ENCODE peak calls at places on chromosomes 5 and 9, in ten cellular contexts. F, P, H, U, M, I, O, R, Z and B are unnamed samples.

GRCh38 chr5:54556136-54556535 is 38.6 kb downstream of the SNX18 start:
- DNase-seq in F (no peak), P (no peak), H (no peak), U (no peak), M (no peak), I (no peak), O (no peak), R (no peak), Z (no peak), B (peak)

GRCh38 chr5:25544652-25545249 is 900.0 kb upstream of the CDH10 start:
- DNase-seq in F (peak), P (peak), H (peak), U (peak), M (peak), I (peak), O (peak), R (no peak), Z (peak), B (no peak)

GRCh38 chr9:73149371-73150067 is 2.1 kb upstream of the ANXA1 start:
- DNase-seq in F (no peak), P (no peak), H (no peak), U (no peak), M (no peak), I (peak), O (no peak), R (no peak), Z (peak), B (peak)

GRCh38 chr9:108536836-108537601 is 318.8 kb downstream of the ACTL7B start:
- DNase-seq in F (no peak), P (no peak), H (no peak), U (no peak), M (no peak), I (no peak), O (no peak), R (no peak), Z (no peak), B (peak)

GRCh38 chr5:132876020-132876759 is 2.7 kb downstream of the LEAP2 start:
- DNase-seq in F (no peak), P (no peak), H (no peak), U (no peak), M (no peak), I (no peak), O (no peak), R (no peak), Z (no peak), B (peak)

GRCh38 chr5:111129938-111130337 is 37.8 kb downstream of the WDR36 start:
- DNase-seq in F (no peak), P (no peak), H (no peak), U (no peak), M (no peak), I (no peak), O (no peak), R (no peak), Z (no peak), B (peak)

GRCh38 chr5:122629278-122629677 is 145.6 kb upstream of the SNX2 start:
- DNase-seq in F (no peak), P (no peak), H (no peak), U (no peak), M (no peak), I (no peak), O (no peak), R (no peak), Z (no peak), B (no peak)

GRCh38 chr9:130597228-130597627 is 17.9 kb downstream of the FUBP3 start:
- DNase-seq in F (no peak), P (no peak), H (no peak), U (no peak), M (no peak), I (no peak), O (no peak), R (no peak), Z (no peak), B (no peak)

GRCh38 chr5:52985306-52985705 is 3.8 kb upstream of the ITGA2 start:
- DNase-seq in F (no peak), P (no peak), H (no peak), U (no peak), M (no peak), I (no peak), O (no peak), R (no peak), Z (no peak), B (peak)

GRCh38 chr9:79759460-79759859 is 187.7 kb downstream of the TLE4 start:
- DNase-seq in F (no peak), P (no peak), H (no peak), U (no peak), M (no peak), I (no peak), O (no peak), R (no peak), Z (no peak), B (peak)

GRCh38 chr5:68266457-68266856 is 50.9 kb downstream of the PIK3R1 start:
- DNase-seq in F (no peak), P (no peak), H (no peak), U (no peak), M (no peak), I (no peak), O (no peak), R (no peak), Z (no peak), B (no peak)

GRCh38 chr9:137943655-137944054 is 66.1 kb downstream of the CACNA1B start:
- DNase-seq in F (no peak), P (no peak), H (no peak), U (no peak), M (no peak), I (no peak), O (no peak), R (no peak), Z (no peak), B (no peak)

GRCh38 chr5:2587189-2588031 is 164.1 kb downstream of the IRX2 start:
- DNase-seq in F (no peak), P (no peak), H (no peak), U (no peak), M (no peak), I (no peak), O (no peak), R (no peak), Z (no peak), B (no peak)

GRCh38 chr9:34571180-34571800 is 18.2 kb downstream of the CNTFR start:
- DNase-seq in F (no peak), P (no peak), H (no peak), U (no peak), M (no peak), I (no peak), O (no peak), R (no peak), Z (no peak), B (no peak)

GRCh38 chr5:111945535-111945934 is 188.5 kb upstream of the NREP start:
- DNase-seq in F (no peak), P (no peak), H (no peak), U (no peak), M (no peak), I (no peak), O (no peak), R (no peak), Z (no peak), B (no peak)

GRCh38 chr5:175921066-175921730 is 46.9 kb downstream of the THOC3 start:
- DNase-seq in F (no peak), P (no peak), H (no peak), U (no peak), M (no peak), I (no peak), O (no peak), R (no peak), Z (no peak), B (no peak)

GRCh38 chr5:97425511-97425910 is 242.5 kb upstream of the RIOK2 start:
- DNase-seq in F (peak), P (peak), H (peak), U (peak), M (no peak), I (no peak), O (no peak), R (no peak), Z (no peak), B (peak)

GRCh38 chr5:10384483-10384882 is 31.0 kb downstream of the MARCHF6 start:
- DNase-seq in F (no peak), P (no peak), H (no peak), U (no peak), M (no peak), I (no peak), O (no peak), R (no peak), Z (no peak), B (no peak)

GRCh38 chr9:128685022-128685332 is 4.0 kb upstream of the SET start:
- DNase-seq in F (no peak), P (no peak), H (no peak), U (no peak), M (no peak), I (no peak), O (no peak), R (no peak), Z (no peak), B (no peak)

GRCh38 chr9:123149067-123149466 is 115.6 kb downstream of the GPR21 start:
- DNase-seq in F (no peak), P (no peak), H (no peak), U (no peak), M (no peak), I (no peak), O (no peak), R (no peak), Z (no peak), B (no peak)

GRCh38 chr9:82987370-82987769 is 75.6 kb downstream of the RASEF start:
- DNase-seq in F (no peak), P (no peak), H (no peak), U (no peak), M (no peak), I (no peak), O (no peak), R (no peak), Z (peak), B (no peak)

GRCh38 chr5:134581241-134581981 is 51.2 kb downstream of the SAR1B start:
- DNase-seq in F (no peak), P (no peak), H (no peak), U (no peak), M (no peak), I (no peak), O (no peak), R (peak), Z (no peak), B (peak)

GRCh38 chr5:132456553-132457361 is 33.8 kb downstream of the IRF1 start:
- DNase-seq in F (no peak), P (no peak), H (no peak), U (no peak), M (peak), I (no peak), O (no peak), R (peak), Z (no peak), B (peak)

GRCh38 chr5:76874088-76874581 is 24.3 kb downstream of the S100Z start:
- DNase-seq in F (no peak), P (no peak), H (no peak), U (no peak), M (no peak), I (no peak), O (no peak), R (no peak), Z (no peak), B (no peak)

GRCh38 chr5:76866503-76866902 is 16.7 kb downstream of the S100Z start:
- DNase-seq in F (no peak), P (no peak), H (no peak), U (no peak), M (no peak), I (no peak), O (no peak), R (no peak), Z (no peak), B (no peak)

GRCh38 chr5:76867027-76867426 is 17.2 kb downstream of the S100Z start:
- DNase-seq in F (no peak), P (no peak), H (no peak), U (no peak), M (no peak), I (no peak), O (no peak), R (no peak), Z (no peak), B (no peak)

GRCh38 chr5:76867827-76868693 is 18.2 kb downstream of the S100Z start:
- DNase-seq in F (peak), P (peak), H (peak), U (peak), M (peak), I (peak), O (peak), R (no peak), Z (peak), B (peak)

GRCh38 chr5:76870046-76870445 is 20.2 kb downstream of the S100Z start:
- DNase-seq in F (no peak), P (no peak), H (no peak), U (no peak), M (no peak), I (no peak), O (no peak), R (no peak), Z (peak), B (no peak)
- TF ChIP-seq CTCF in F (no peak), P (no peak), H (no peak), U (no peak), M (no peak), I (no peak), O (no peak), R (no peak), Z (no peak), B (no peak)

GRCh38 chr5:147234825-147235635 is at the start of gene STK32A:
- DNase-seq in F (peak), P (no peak), H (peak), U (peak), M (no peak), I (peak), O (peak), R (peak), Z (peak), B (no peak)
- TF ChIP-seq CTCF in F (no peak), P (no peak), H (no peak), U (no peak), M (no peak), I (no peak), O (peak), R (no peak), Z (peak), B (no peak)

GRCh38 chr5:436641-436975 is 6.4 kb upstream of the EXOC3 start:
- DNase-seq in F (no peak), P (no peak), H (no peak), U (no peak), M (no peak), I (no peak), O (no peak), R (peak), Z (no peak), B (no peak)
- TF ChIP-seq CTCF in F (no peak), P (peak), H (no peak), U (peak), M (no peak), I (peak), O (no peak), R (no peak), Z (no peak), B (no peak)

GRCh38 chr9:105954517-105954916 is 260.2 kb downstream of the TMEM38B start:
- DNase-seq in F (no peak), P (no peak), H (no peak), U (no peak), M (no peak), I (no peak), O (no peak), R (no peak), Z (no peak), B (no peak)
- TF ChIP-seq CTCF in F (no peak), P (no peak), H (no peak), U (no peak), M (no peak), I (no peak), O (no peak), R (no peak), Z (no peak), B (no peak)

GRCh38 chr9:110007477-110008270 is 200.3 kb downstream of the C9orf152 start:
- DNase-seq in F (no peak), P (no peak), H (no peak), U (no peak), M (no peak), I (no peak), O (no peak), R (no peak), Z (no peak), B (no peak)

GRCh38 chr9:110008663-110009062 is 199.3 kb downstream of the C9orf152 start:
- DNase-seq in F (no peak), P (no peak), H (no peak), U (no peak), M (no peak), I (no peak), O (no peak), R (no peak), Z (no peak), B (no peak)

DNA sequence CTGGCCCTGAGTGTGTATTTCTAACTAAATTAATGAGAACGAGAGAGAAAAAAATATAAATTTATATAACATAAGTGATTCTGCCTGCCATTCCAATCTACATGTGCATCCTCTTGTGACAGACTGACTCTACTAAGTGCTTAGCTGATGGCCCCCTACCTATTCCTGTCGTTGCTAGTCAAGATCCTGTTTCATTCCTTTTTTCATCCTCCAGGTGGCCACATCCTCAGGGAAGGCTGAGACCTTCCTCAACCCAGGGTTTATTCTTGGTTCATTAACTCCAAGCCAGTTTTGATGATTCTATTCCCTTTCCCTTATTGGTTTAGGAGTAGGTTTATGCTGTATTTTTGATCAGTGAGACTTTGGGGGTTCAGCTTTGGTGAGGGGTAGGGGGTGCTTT is 201.3 kb downstream of the C9orf152 start:
- DNase-seq in F (no peak), P (no peak), H (no peak), U (no peak), M (no peak), I (no peak), O (no peak), R (no peak), Z (no peak), B (no peak)
- TF ChIP-seq CTCF in F (no peak), P (no peak), H (no peak), U (no peak), M (no peak), I (no peak), O (no peak), R (no peak), Z (no peak), B (no peak)

GRCh38 chr9:88559661-88560060 is 24.7 kb downstream of the NXNL2 start:
- DNase-seq in F (no peak), P (no peak), H (no peak), U (no peak), M (no peak), I (peak), O (no peak), R (no peak), Z (no peak), B (no peak)
- TF ChIP-seq CTCF in F (no peak), P (no peak), H (no peak), U (no peak), M (no peak), I (no peak), O (peak), R (no peak), Z (peak), B (no peak)

DNA sequence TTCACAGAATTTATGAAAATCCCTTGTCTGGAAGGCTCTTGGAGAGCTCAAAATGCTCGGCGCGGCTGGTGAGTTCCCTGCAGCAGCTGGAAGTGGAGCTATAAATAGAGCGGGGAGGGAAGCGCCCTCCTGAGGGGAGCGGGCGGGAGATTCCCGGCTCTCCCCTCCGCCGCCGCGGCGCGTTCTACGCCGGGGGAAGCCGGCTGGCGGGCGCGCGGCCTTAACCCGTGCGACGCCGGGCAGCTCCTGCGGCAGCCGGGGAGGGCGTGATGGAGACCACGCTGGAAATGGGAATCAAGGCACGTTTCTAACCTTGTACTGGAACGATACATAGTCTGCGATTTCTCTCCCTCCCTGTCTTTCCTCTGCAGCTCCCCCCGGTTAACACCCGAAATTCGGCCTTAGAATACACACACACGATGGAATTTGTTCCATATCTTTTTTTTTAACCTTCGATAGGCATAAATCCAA is 306.5 kb upstream of the KCNN2 start:
- DNase-seq in F (peak), P (no peak), H (peak), U (peak), M (no peak), I (peak), O (peak), R (no peak), Z (peak), B (peak)
- TF ChIP-seq CTCF in F (no peak), P (no peak), H (no peak), U (no peak), M (no peak), I (no peak), O (peak), R (no peak), Z (peak), B (no peak)

DNA sequence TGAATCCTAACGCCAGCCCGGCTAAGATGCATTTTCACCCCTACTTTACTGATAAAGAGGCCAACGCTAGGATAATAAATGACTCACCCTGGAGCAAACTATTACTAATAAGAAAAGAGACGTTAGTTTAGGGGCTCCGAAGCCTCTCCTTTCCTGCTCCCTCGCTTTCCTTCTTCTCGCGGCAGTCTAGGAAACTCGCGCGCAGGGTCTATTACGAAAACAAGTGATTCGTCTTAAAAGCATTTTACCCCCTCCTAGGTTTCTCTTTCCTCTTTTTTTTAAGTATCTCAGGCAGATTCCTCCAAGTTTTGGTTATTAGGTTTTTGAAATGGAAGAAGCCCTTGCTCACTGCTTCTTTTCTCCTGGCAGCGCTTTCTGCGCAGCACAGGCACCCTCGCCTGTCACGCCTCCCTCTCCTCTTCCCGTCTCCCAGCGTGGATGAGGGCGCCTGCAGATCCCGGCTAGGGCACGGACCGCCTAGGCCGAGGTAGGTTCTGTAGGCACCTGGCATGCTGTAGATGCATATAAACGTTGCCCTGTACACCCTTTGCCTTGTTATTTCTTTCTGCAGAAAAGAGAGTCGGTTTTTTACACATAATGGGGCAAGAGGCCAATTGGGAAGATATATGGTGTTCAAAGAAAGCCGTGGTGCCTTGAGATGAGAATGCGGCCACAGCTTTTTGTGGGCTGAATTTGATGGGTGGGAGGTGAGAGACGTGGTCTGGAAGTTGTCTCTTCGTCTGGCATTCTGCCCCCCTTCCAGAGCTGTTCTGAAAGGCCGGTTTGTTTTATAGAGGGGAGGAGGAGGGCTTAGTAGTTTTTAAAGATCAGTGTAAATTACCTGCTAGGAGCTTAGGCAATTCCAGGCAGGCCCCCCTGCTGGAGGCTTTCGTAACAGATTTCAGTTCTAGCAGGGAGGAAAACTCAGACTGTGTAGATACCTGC is 981 bp downstream of the GCNT1 start:
- DNase-seq in F (peak), P (peak), H (peak), U (peak), M (peak), I (peak), O (peak), R (peak), Z (peak), B (peak)
- TF ChIP-seq CTCF in F (peak), P (peak), H (peak), U (no peak), M (peak), I (no peak), O (peak), R (no peak), Z (peak), B (peak)